ENCODE peak calls at places on chromosome 18, in nine cellular contexts. T, U, P, Q, Y, F, E, S and X are unnamed samples.

GRCh38 chr18:31176531-31176930 is 13.9 kb upstream of the DSC1 start:
- DNase-seq in T (no peak), U (no peak), P (no peak), Q (no peak), Y (no peak), F (no peak), E (no peak), S (no peak), X (no peak)

GRCh38 chr18:39969813-39970494 is 1985.1 kb upstream of the PIK3C3 start:
- DNase-seq in T (no peak), U (peak), P (no peak), Q (no peak), Y (no peak), F (no peak), E (no peak), S (no peak), X (peak)

GRCh38 chr18:43785145-43785544 is 507.9 kb upstream of the SYT4 start:
- DNase-seq in T (no peak), U (no peak), P (no peak), Q (no peak), Y (no peak), F (no peak), E (no peak), S (no peak), X (no peak)

GRCh38 chr18:12034241-12035100 is 53.2 kb downstream of the IMPA2 start:
- DNase-seq in T (no peak), U (no peak), P (no peak), Q (no peak), Y (no peak), F (no peak), E (peak), S (no peak), X (no peak)

GRCh38 chr18:36333418-36333817 is 35.9 kb downstream of the FHOD3 start:
- DNase-seq in T (no peak), U (no peak), P (no peak), Q (no peak), Y (no peak), F (peak), E (no peak), S (peak), X (no peak)

GRCh38 chr18:24734058-24734457 is 273.6 kb downstream of the HRH4 start:
- DNase-seq in T (no peak), U (no peak), P (no peak), Q (peak), Y (peak), F (peak), E (no peak), S (no peak), X (peak)

GRCh38 chr18:38174594-38174993 is 609.0 kb upstream of the CELF4 start:
- DNase-seq in T (no peak), U (no peak), P (no peak), Q (no peak), Y (peak), F (no peak), E (no peak), S (no peak), X (no peak)

GRCh38 chr18:9774150-9774549 is 66.0 kb downstream of the RAB31 start:
- DNase-seq in T (no peak), U (no peak), P (no peak), Q (no peak), Y (no peak), F (no peak), E (no peak), S (no peak), X (no peak)

GRCh38 chr18:63758616-63759015 is 16.6 kb upstream of the SERPINB7 start:
- DNase-seq in T (no peak), U (peak), P (no peak), Q (no peak), Y (no peak), F (no peak), E (no peak), S (no peak), X (peak)

GRCh38 chr18:26579941-26580618 is 31.7 kb upstream of the KCTD1 start:
- DNase-seq in T (peak), U (no peak), P (no peak), Q (no peak), Y (peak), F (peak), E (no peak), S (no peak), X (no peak)

GRCh38 chr18:79905389-79905911 is 46.0 kb downstream of the SLC66A2 start:
- DNase-seq in T (no peak), U (no peak), P (no peak), Q (peak), Y (no peak), F (peak), E (no peak), S (no peak), X (peak)

GRCh38 chr18:36636237-36636792 is 192.5 kb downstream of the TPGS2 start:
- DNase-seq in T (no peak), U (no peak), P (no peak), Q (no peak), Y (no peak), F (no peak), E (no peak), S (no peak), X (no peak)

GRCh38 chr18:62897153-62897552 is 181.8 kb downstream of the PHLPP1 start:
- DNase-seq in T (no peak), U (peak), P (no peak), Q (no peak), Y (no peak), F (peak), E (no peak), S (no peak), X (peak)

GRCh38 chr18:28065031-28065792 is 111.7 kb downstream of the CDH2 start:
- DNase-seq in T (no peak), U (peak), P (no peak), Q (no peak), Y (no peak), F (peak), E (no peak), S (peak), X (peak)

GRCh38 chr18:80161781-80162417 is 52.8 kb downstream of the ADNP2 start:
- DNase-seq in T (no peak), U (no peak), P (no peak), Q (no peak), Y (no peak), F (no peak), E (no peak), S (no peak), X (no peak)

GRCh38 chr18:80023173-80023572 is 11.1 kb upstream of the RBFA start:
- DNase-seq in T (peak), U (no peak), P (no peak), Q (peak), Y (no peak), F (no peak), E (no peak), S (no peak), X (no peak)

GRCh38 chr18:24790347-24790746 is 329.9 kb downstream of the HRH4 start:
- DNase-seq in T (no peak), U (no peak), P (no peak), Q (no peak), Y (no peak), F (no peak), E (no peak), S (no peak), X (no peak)

GRCh38 chr18:55317832-55318231 is 270.2 kb downstream of the TCF4 start:
- DNase-seq in T (no peak), U (peak), P (no peak), Q (no peak), Y (no peak), F (no peak), E (no peak), S (no peak), X (peak)

GRCh38 chr18:66393463-66393862 is 210.4 kb downstream of the CDH19 start:
- DNase-seq in T (no peak), U (no peak), P (no peak), Q (no peak), Y (no peak), F (no peak), E (no peak), S (no peak), X (no peak)

GRCh38 chr18:57931038-57931437 is 113.0 kb upstream of the NEDD4L start:
- DNase-seq in T (no peak), U (no peak), P (no peak), Q (no peak), Y (no peak), F (no peak), E (no peak), S (no peak), X (peak)

GRCh38 chr18:2070636-2071035 is 500.7 kb downstream of the METTL4 start:
- DNase-seq in T (no peak), U (no peak), P (no peak), Q (no peak), Y (peak), F (no peak), E (no peak), S (no peak), X (no peak)

GRCh38 chr18:12121175-12122095 is 27.8 kb downstream of the ANKRD62 start:
- DNase-seq in T (peak), U (no peak), P (no peak), Q (no peak), Y (peak), F (peak), E (no peak), S (no peak), X (peak)

GRCh38 chr18:28331551-28331950 is 154.6 kb upstream of the CDH2 start:
- DNase-seq in T (no peak), U (no peak), P (no peak), Q (no peak), Y (no peak), F (no peak), E (no peak), S (no peak), X (no peak)

GRCh38 chr18:12278765-12279682 is 24.9 kb downstream of the CIDEA start:
- DNase-seq in T (no peak), U (peak), P (no peak), Q (peak), Y (peak), F (peak), E (peak), S (peak), X (peak)

GRCh38 chr18:74942319-74942910 is 266.5 kb downstream of the PTGR3 start:
- DNase-seq in T (no peak), U (no peak), P (no peak), Q (no peak), Y (no peak), F (no peak), E (no peak), S (no peak), X (no peak)

GRCh38 chr18:53322163-53322562 is 902.3 kb downstream of the MBD2 start:
- DNase-seq in T (no peak), U (no peak), P (no peak), Q (no peak), Y (no peak), F (no peak), E (no peak), S (no peak), X (no peak)

GRCh38 chr18:10010611-10011015 is 96.8 kb downstream of the VAPA start:
- DNase-seq in T (no peak), U (peak), P (no peak), Q (peak), Y (peak), F (peak), E (peak), S (peak), X (peak)

GRCh38 chr18:62249478-62250097 is 62.5 kb downstream of the RELCH start:
- DNase-seq in T (peak), U (peak), P (peak), Q (peak), Y (peak), F (peak), E (peak), S (peak), X (peak)

DNA sequence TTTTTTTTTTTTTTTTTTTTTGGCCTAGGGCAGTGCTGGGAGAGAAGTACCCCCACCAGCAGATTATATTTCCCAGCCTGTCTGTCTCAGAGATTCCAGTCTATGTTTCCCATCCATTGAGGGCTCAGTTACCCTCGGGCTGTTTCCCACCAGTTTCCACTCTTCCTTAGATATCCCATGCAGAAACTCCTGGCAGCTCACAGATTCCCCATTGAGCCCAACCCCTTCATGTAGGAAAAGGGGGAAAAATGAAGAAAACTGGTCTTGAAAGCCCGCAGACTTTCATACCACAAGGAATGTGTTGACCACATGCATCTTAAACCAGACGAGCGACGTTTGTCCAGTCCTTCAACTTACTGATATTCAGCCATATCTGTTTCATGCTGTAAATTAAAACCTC is 15.2 kb downstream of the ASXL3 start:
- DNase-seq in T (no peak), U (no peak), P (no peak), Q (no peak), Y (no peak), F (no peak), E (no peak), S (no peak), X (no peak)
- H3K4me3 ChIP-seq in T (no peak), U (no peak), P (no peak), Q (no peak), Y (no peak), F (no peak), E (no peak), S (no peak), X (no peak)

DNA sequence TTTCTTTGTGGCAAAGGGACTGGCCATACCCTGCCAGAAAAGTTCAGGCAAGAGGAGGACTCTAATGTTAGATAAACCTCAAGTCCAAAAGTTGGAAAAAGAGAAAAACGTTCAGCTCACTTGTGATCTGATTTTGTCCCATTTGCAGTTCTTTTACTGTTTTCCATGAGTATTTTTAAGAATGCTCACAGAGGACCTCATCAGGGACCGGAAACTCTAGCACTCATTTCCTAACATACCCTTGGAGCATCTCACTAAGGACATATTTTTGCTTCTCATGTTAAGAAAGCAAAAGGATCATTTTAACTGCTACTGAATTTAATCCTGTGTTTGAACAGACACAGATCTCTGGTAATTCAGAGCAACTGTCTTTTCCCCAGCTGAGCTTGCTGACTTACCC is 42.5 kb downstream of the COLEC12 start:
- DNase-seq in T (no peak), U (no peak), P (no peak), Q (no peak), Y (no peak), F (no peak), E (no peak), S (no peak), X (no peak)
- TF ChIP-seq CTCF in T (no peak), U (no peak), P (no peak), Q (no peak), Y (no peak), F (no peak), E (no peak), S (no peak), X (no peak)

GRCh38 chr18:4755848-4756247 is 300.7 kb upstream of the DLGAP1 start:
- DNase-seq in T (no peak), U (no peak), P (no peak), Q (no peak), Y (no peak), F (no peak), E (no peak), S (no peak), X (no peak)

GRCh38 chr18:4748975-4749374 is 293.9 kb upstream of the DLGAP1 start:
- DNase-seq in T (no peak), U (no peak), P (no peak), Q (no peak), Y (no peak), F (no peak), E (no peak), S (no peak), X (no peak)

GRCh38 chr18:4750392-4751346 is 295.6 kb upstream of the DLGAP1 start:
- DNase-seq in T (no peak), U (no peak), P (no peak), Q (no peak), Y (no peak), F (no peak), E (no peak), S (no peak), X (no peak)

DNA sequence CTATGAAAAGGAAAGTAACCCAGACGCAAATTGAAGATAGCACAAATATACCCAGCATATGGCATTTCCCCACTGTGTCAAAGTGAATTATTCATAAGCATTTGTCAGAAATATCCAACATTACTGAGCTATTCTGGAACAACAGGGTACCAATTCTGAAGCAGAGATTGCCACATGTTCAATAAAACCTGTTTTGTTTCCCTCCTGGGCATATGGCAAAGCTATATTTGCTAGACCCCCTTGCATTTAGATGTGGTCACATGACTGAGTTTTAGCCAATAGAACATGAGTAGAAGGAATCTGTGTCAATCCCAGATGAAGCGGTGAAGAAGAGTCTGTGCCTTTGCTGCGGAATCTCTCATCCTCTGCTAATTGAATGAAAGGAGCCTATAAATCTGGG is 296.4 kb upstream of the DLGAP1 start:
- DNase-seq in T (no peak), U (no peak), P (no peak), Q (no peak), Y (no peak), F (no peak), E (no peak), S (no peak), X (no peak)
- H3K4me3 ChIP-seq in T (no peak), U (no peak), P (no peak), Q (no peak), Y (no peak), F (no peak), E (no peak), S (no peak), X (no peak)

GRCh38 chr18:3468066-3468705 is 18.2 kb downstream of the TGIF1 start:
- DNase-seq in T (no peak), U (no peak), P (no peak), Q (no peak), Y (no peak), F (no peak), E (no peak), S (no peak), X (no peak)
- TF ChIP-seq CTCF in T (no peak), U (no peak), P (no peak), Q (no peak), Y (no peak), F (no peak), E (no peak), S (peak), X (peak)

GRCh38 chr18:49563130-49563540 is 1.3 kb downstream of the LIPG start:
- DNase-seq in T (peak), U (no peak), P (no peak), Q (peak), Y (no peak), F (no peak), E (no peak), S (no peak), X (peak)
- H3K4me3 ChIP-seq in T (no peak), U (peak), P (no peak), Q (no peak), Y (no peak), F (peak), E (no peak), S (no peak), X (peak)

GRCh38 chr18:60413944-60414547 is 41.5 kb upstream of the MC4R start:
- DNase-seq in T (peak), U (no peak), P (no peak), Q (peak), Y (no peak), F (peak), E (no peak), S (no peak), X (peak)
- TF ChIP-seq CTCF in T (peak), U (peak), P (no peak), Q (no peak), Y (no peak), F (peak), E (no peak), S (peak), X (peak)

GRCh38 chr18:45686892-45687611 is 36.9 kb upstream of the SLC14A1 start:
- DNase-seq in T (no peak), U (peak), P (peak), Q (no peak), Y (peak), F (no peak), E (no peak), S (no peak), X (peak)

GRCh38 chr18:45689386-45689785 is 34.6 kb upstream of the SLC14A1 start:
- DNase-seq in T (no peak), U (no peak), P (no peak), Q (no peak), Y (no peak), F (no peak), E (no peak), S (no peak), X (no peak)

GRCh38 chr18:45688113-45688512 is 35.9 kb upstream of the SLC14A1 start:
- DNase-seq in T (no peak), U (peak), P (no peak), Q (no peak), Y (no peak), F (no peak), E (no peak), S (no peak), X (peak)

GRCh38 chr18:45688834-45689233 is 35.1 kb upstream of the SLC14A1 start:
- DNase-seq in T (no peak), U (no peak), P (no peak), Q (no peak), Y (no peak), F (no peak), E (no peak), S (no peak), X (peak)

GRCh38 chr18:45687617-45688016 is 36.4 kb upstream of the SLC14A1 start:
- DNase-seq in T (no peak), U (no peak), P (no peak), Q (no peak), Y (no peak), F (no peak), E (no peak), S (no peak), X (peak)
- H3K4me3 ChIP-seq in T (no peak), U (no peak), P (no peak), Q (no peak), Y (no peak), F (no peak), E (no peak), S (no peak), X (no peak)

GRCh38 chr18:71077451-71077850 is 788.6 kb downstream of the SOCS6 start:
- DNase-seq in T (no peak), U (no peak), P (no peak), Q (no peak), Y (no peak), F (no peak), E (no peak), S (no peak), X (no peak)

DNA sequence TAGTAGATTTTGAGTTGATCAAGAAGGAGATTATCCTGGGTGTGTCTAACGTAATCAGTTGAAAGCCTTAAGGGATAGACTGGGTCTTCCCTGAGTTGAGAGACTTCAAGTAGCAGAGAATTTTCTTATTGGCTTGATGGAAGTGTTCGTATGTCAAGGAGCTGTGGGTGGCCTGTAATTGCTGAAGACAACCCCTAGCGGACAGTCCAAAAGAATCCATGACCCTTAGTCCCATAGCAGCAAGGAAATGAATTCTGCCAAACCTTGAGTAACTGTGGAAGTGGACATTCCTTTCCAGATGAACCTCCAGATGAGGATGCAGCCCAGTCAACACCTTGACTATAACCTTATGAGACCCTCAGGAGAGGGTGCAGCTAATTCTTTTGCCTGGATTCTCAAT is 786.3 kb downstream of the SOCS6 start:
- DNase-seq in T (no peak), U (no peak), P (no peak), Q (no peak), Y (no peak), F (no peak), E (no peak), S (no peak), X (no peak)
- TF ChIP-seq CTCF in T (no peak), U (no peak), P (no peak), Q (no peak), Y (no peak), F (no peak), E (no peak), S (no peak), X (no peak)

GRCh38 chr18:7575465-7576026 is 8.4 kb downstream of the PTPRM start:
- DNase-seq in T (no peak), U (peak), P (no peak), Q (no peak), Y (no peak), F (peak), E (no peak), S (no peak), X (peak)
- H3K4me3 ChIP-seq in T (no peak), U (no peak), P (no peak), Q (no peak), Y (no peak), F (no peak), E (no peak), S (no peak), X (no peak)